ENCODE peak calls at places on chromosomes 1 and 21, in nine cellular contexts. D is right lobe of liver, R is fibroblast of lung, I is tibial nerve, N is caudate nucleus, J is IMR-90, Y is psoas muscle, M is heart right ventricle, B is MM.1S. T is an unnamed sample.

GRCh38 chr1:200179126-200179780 is 151.7 kb downstream of the NR5A2 start:
- DNase-seq in D (no peak), R (peak; percentile 38), I (no peak), N (no peak), J (peak; percentile 70), Y (no peak), M (no peak), B (no peak), T (no peak)

GRCh38 chr1:48017716-48018115 is 20.5 kb upstream of the TRABD2B start:
- DNase-seq in D (no peak), R (peak; percentile 40), I (no peak), N (no peak), J (peak; percentile 25), Y (no peak), M (no peak), B (no peak), T (no peak)

GRCh38 chr1:150106331-150106730 is 38.8 kb downstream of the VPS45 start:
- DNase-seq in D (no peak), R (peak; percentile 65), I (no peak), N (no peak), J (peak; percentile 29), Y (no peak), M (no peak), B (peak; percentile 46), T (no peak)

GRCh38 chr1:210081494-210081893 is 143.5 kb downstream of the SYT14 start:
- DNase-seq in D (no peak), R (no peak), I (no peak), N (no peak), J (no peak), Y (no peak), M (no peak), B (no peak), T (no peak)

GRCh38 chr1:229430761-229431269 is 3.1 kb downstream of the ACTA1 start:
- DNase-seq in D (no peak), R (peak; percentile 42), I (peak; percentile 29), N (no peak), J (peak; percentile 37), Y (peak; percentile 83), M (peak; percentile 73), B (no peak), T (no peak)

GRCh38 chr1:53660666-53661065 is 78.3 kb downstream of the GLIS1 start:
- DNase-seq in D (peak; percentile 43), R (no peak), I (no peak), N (no peak), J (no peak), Y (no peak), M (no peak), B (no peak), T (no peak)

GRCh38 chr1:23344987-23345472 is 946 bp upstream of the HNRNPR start:
- DNase-seq in D (no peak), R (peak; percentile 16), I (no peak), N (no peak), J (no peak), Y (no peak), M (no peak), B (no peak), T (no peak)

GRCh38 chr1:204705493-204705811 is 19.9 kb upstream of the LRRN2 start:
- DNase-seq in D (no peak), R (no peak), I (no peak), N (no peak), J (no peak), Y (no peak), M (no peak), B (no peak), T (no peak)

GRCh38 chr21:33419538-33420123 is 16.4 kb downstream of the IFNGR2 start:
- DNase-seq in D (no peak), R (no peak), I (no peak), N (no peak), J (peak; percentile 76), Y (peak; percentile 31), M (no peak), B (no peak), T (no peak)

GRCh38 chr1:29243863-29244185 is 7.5 kb downstream of the PTPRU start:
- DNase-seq in D (no peak), R (peak; percentile 89), I (no peak), N (no peak), J (peak; percentile 89), Y (no peak), M (no peak), B (no peak), T (no peak)

GRCh38 chr1:230301322-230301721 is 124.8 kb downstream of the PGBD5 start:
- DNase-seq in D (peak; percentile 24), R (no peak), I (no peak), N (no peak), J (no peak), Y (no peak), M (no peak), B (no peak), T (no peak)

GRCh38 chr1:1232801-1233566 is 947 bp downstream of the B3GALT6 start:
- DNase-seq in D (no peak), R (no peak), I (no peak), N (no peak), J (no peak), Y (no peak), M (no peak), B (no peak), T (no peak)

GRCh38 chr1:1231400-1232223 is at the start of gene SDF4:
- DNase-seq in D (peak; percentile 98), R (peak; percentile 95), I (peak; percentile 93), N (peak; percentile 92), J (peak; percentile 95), Y (peak; percentile 97), M (peak; percentile 97), B (peak; percentile 97), T (peak; percentile 79)

GRCh38 chr1:1233567-1233892 is 1.5 kb downstream of the B3GALT6 start:
- DNase-seq in D (no peak), R (no peak), I (no peak), N (no peak), J (no peak), Y (no peak), M (no peak), B (no peak), T (no peak)

GRCh38 chr1:1230656-1231399 is 973 bp downstream of the SDF4 start:
- DNase-seq in D (no peak), R (peak; percentile 69), I (no peak), N (no peak), J (peak; percentile 77), Y (no peak), M (no peak), B (no peak), T (peak; percentile 14)

GRCh38 chr1:1232224-1232800 is at the start of gene B3GALT6:
- DNase-seq in D (no peak), R (peak; percentile 27), I (no peak), N (no peak), J (peak; percentile 12), Y (no peak), M (no peak), B (no peak), T (no peak)
- H3K27ac ChIP-seq in D (peak within 1 kb of the TSS; percentile 85), R (peak within 1 kb of the TSS; percentile 91), I (peak within 1 kb of the TSS; percentile 72), N (peak within 1 kb of the TSS; percentile 82), J (peak within 1 kb of the TSS; percentile 81), Y (peak within 1 kb of the TSS; percentile 96), M (peak within 1 kb of the TSS; percentile 93), B (peak within 1 kb of the TSS; percentile 3), T (peak within 1 kb of the TSS; percentile 78)

GRCh38 chr1:4853930-4854329 is 199.5 kb downstream of the AJAP1 start:
- DNase-seq in D (no peak), R (no peak), I (no peak), N (no peak), J (no peak), Y (no peak), M (no peak), B (no peak), T (no peak)
- H3K27ac ChIP-seq in D (no peak overlapping the region), R (no peak overlapping the region), I (no peak overlapping the region), N (no peak overlapping the region), J (no peak overlapping the region), Y (no peak overlapping the region), M (no peak overlapping the region), B (no peak overlapping the region), T (no peak overlapping the region)

GRCh38 chr21:46189959-46190490 is 5.8 kb upstream of the SPATC1L start:
- DNase-seq in D (no peak), R (no peak), I (peak; percentile 3), N (no peak), J (no peak), Y (no peak), M (no peak), B (no peak), T (no peak)

GRCh38 chr21:46189213-46189958 is 5.1 kb upstream of the SPATC1L start:
- DNase-seq in D (no peak), R (peak; percentile 66), I (no peak), N (no peak), J (peak; percentile 58), Y (no peak), M (no peak), B (no peak), T (no peak)

GRCh38 chr21:46191686-46192575 is 7.7 kb upstream of the SPATC1L start:
- DNase-seq in D (no peak), R (no peak), I (peak; percentile 10), N (no peak), J (no peak), Y (no peak), M (no peak), B (no peak), T (no peak)

GRCh38 chr21:46191257-46191685 is 7.0 kb upstream of the SPATC1L start:
- DNase-seq in D (no peak), R (peak; percentile 79), I (peak; percentile 18), N (no peak), J (peak; percentile 85), Y (peak; percentile 77), M (no peak), B (no peak), T (peak; percentile 20)

DNA sequence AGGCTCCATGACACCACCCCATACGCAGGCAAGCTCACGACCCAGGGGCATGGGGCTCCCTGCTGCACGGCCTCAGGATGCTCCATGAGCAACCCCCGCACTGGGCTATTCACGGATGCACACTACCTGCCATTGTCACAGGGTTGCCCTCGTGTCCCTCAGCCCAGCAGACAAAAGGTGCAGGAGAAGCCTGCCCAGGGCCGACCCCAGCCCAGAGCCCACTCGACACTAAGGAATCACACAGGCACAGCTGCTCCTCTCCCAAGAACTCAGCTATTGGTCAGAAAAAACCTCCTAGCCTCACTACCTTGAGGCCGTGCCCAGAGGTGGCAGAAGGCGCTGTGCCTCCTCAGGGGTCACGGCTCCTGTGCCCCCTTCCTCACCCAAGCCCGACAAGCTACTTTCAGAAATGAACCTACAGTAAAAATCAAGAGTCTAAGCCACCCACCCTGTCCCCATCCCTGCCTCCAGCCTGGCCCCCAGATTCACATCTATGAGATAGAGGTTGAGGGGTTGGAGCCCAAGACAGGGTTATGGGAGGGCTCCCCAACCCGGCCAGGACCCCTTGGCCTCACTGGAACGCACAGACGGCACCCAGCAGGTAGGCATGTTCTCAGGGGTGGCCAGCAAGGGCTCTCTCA is 6.4 kb upstream of the SPATC1L start:
- DNase-seq in D (no peak), R (no peak), I (peak; percentile 3), N (no peak), J (no peak), Y (no peak), M (no peak), B (no peak), T (no peak)
- H3K27ac ChIP-seq in D (no peak overlapping the region), R (peak overlapping the region; percentile 14), I (no peak overlapping the region), N (peak overlapping the region; percentile 99), J (peak overlapping the region; percentile 58), Y (no peak overlapping the region), M (peak overlapping the region; percentile 96), B (no peak overlapping the region), T (no peak overlapping the region)

DNA sequence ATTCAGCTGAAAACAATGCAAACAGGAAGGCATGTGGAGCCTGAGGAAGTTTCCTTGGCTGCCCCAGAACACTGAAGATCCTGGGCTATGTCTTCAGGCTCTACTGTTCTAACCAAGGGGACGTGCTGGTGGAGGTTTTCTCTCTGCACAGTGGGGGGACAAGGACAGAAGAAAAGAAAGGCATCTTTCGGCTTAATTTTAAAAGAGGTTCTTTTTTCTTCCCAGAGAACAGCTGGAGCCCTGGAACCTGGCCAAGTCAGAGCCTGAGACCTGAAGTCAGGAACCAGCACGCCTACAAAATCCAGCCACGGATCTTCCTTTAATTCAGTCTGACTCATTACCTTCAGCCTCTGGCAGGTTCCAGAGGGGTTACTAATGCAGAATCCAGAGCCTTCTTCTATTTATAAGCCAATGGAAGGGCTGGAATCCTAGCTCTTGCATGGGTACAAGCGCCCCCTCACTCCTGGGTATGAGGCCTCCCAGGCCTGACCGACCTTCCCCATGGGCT is 19.8 kb downstream of the CTNNBIP1 start:
- DNase-seq in D (peak; percentile 8), R (peak; percentile 96), I (no peak), N (no peak), J (peak; percentile 96), Y (peak; percentile 45), M (peak; percentile 52), B (no peak), T (peak; percentile 81)
- H3K27ac ChIP-seq in D (no peak overlapping the region), R (peak overlapping the region; percentile 51), I (no peak overlapping the region), N (peak overlapping the region; percentile 84), J (peak overlapping the region; percentile 70), Y (peak overlapping the region; percentile 69), M (peak overlapping the region; percentile 88), B (no peak overlapping the region), T (peak overlapping the region; percentile 99)

T was measured in epithelial cell of prostate.